ENCODE peak calls at places on chromosomes 4 and X, in seven cellular contexts. F is A673, B is endodermal cell, M is left ventricle myocardium inferior, J is H9, O is right lobe of liver, G is IMR-90. S is an unnamed sample. For H3K4me1, the result is how much of the 10 kb centered on the place peaks cover.

GRCh38 chrX:23883737-23884354 is 23.9 kb downstream of the APOO start:
- DNase-seq in G (peak), M (no peak), B (peak), F (peak), J (no peak), O (no peak), S (no peak)

GRCh38 chr4:91113130-91113706 is 986.0 kb downstream of the CCSER1 start:
- DNase-seq in B (no peak), M (no peak), G (peak), J (no peak), F (peak), O (no peak), S (no peak)

GRCh38 chr4:75634281-75634680 is 4.0 kb upstream of the CDKL2 start:
- DNase-seq in O (no peak), B (no peak), M (no peak), J (no peak), G (no peak), F (no peak), S (no peak)

GRCh38 chr4:56870927-56871326 is 36.8 kb upstream of the REST start:
- DNase-seq in M (no peak), G (peak), O (no peak), J (no peak), B (no peak), F (peak), S (no peak)

GRCh38 chrX:1468250-1468772 is 15.6 kb upstream of the ASMTL start:
- DNase-seq in B (peak), J (peak), O (peak), F (peak), G (no peak), M (no peak), S (peak)

GRCh38 chr4:146495277-146495676 is 26.5 kb downstream of the SLC10A7 start:
- DNase-seq in M (no peak), B (no peak), O (no peak), F (peak), J (no peak), G (peak), S (no peak)

GRCh38 chr4:170088686-170089085 is 1.1 kb downstream of the AADAT start:
- DNase-seq in F (no peak), M (no peak), O (no peak), B (no peak), G (no peak), J (no peak), S (no peak)

GRCh38 chrX:31572396-31572795 is 500.6 kb upstream of the FTHL17 start:
- DNase-seq in M (no peak), G (no peak), B (no peak), F (no peak), O (no peak), J (no peak), S (no peak)

GRCh38 chr4:182179105-182179504 is 64.1 kb upstream of the TENM3 start:
- DNase-seq in J (no peak), G (peak), B (no peak), F (peak), O (no peak), M (no peak), S (no peak)

GRCh38 chr4:132180020-132180427 is 969.1 kb upstream of the PCDH10 start:
- DNase-seq in O (no peak), F (no peak), M (no peak), G (peak), B (no peak), J (no peak), S (no peak)
- H3K27ac ChIP-seq in O (no peak), F (no peak), M (no peak), G (no peak), B (no peak), J (no peak), S (no peak)

GRCh38 chrX:110881971-110882370 is 86.4 kb upstream of the CHRDL1 start:
- DNase-seq in B (no peak), G (no peak), O (no peak), M (no peak), J (no peak), F (no peak), S (no peak)
- H3K4me1 ChIP-seq in B (under half), G (under half), O (under half), M (under half), J (under half), F (under half), S (under half)

GRCh38 chr4:48360966-48361470 is 19.7 kb downstream of the SLAIN2 start:
- DNase-seq in O (no peak), F (no peak), G (no peak), J (no peak), B (no peak), M (no peak), S (no peak)
- H3K27ac ChIP-seq in O (no peak), F (peak), G (no peak), J (no peak), B (peak), M (no peak), S (no peak)

GRCh38 chr4:183588691-183589090 is 70.3 kb downstream of the RWDD4 start:
- DNase-seq in F (no peak), B (no peak), J (no peak), O (no peak), G (no peak), M (no peak), S (no peak)
- H3K4me1 ChIP-seq in F (under half), B (under half), J (under half), O (under half), G (under half), M (under half), S (under half)

GRCh38 chrX:35841872-35842271 is 43.7 kb downstream of the MAGEB16 start:
- DNase-seq in M (no peak), F (no peak), G (no peak), O (no peak), B (no peak), J (no peak), S (no peak)
- H3K27ac ChIP-seq in M (no peak), F (no peak), G (no peak), O (no peak), B (no peak), J (no peak), S (no peak)

S was measured in lung.